ENCODE peak calls at places on chromosomes 6 and 20, in six cellular contexts. One of them, this sample, is unnamed.

GRCh38 chr20:2518558-2518957 is 9.8 kb upstream of the ZNF343 start:
- DNase-seq in endothelial cell of umbilical vein: no peak
- DNase-seq in H1: no peak
- DNase-seq in A549: no peak
- DNase-seq in WTC11: no peak
- DNase-seq in K562: no peak
- DNase-seq in this sample: no peak

GRCh38 chr6:20879526-20879925 is 345.3 kb downstream of the CDKAL1 start:
- DNase-seq in endothelial cell of umbilical vein: peak
- DNase-seq in H1: no peak
- DNase-seq in A549: no peak
- DNase-seq in WTC11: no peak
- DNase-seq in K562: no peak
- DNase-seq in this sample: peak

GRCh38 chr6:114389111-114389510 is 46.3 kb upstream of the HS3ST5 start:
- DNase-seq in endothelial cell of umbilical vein: no peak
- DNase-seq in H1: no peak
- DNase-seq in A549: no peak
- DNase-seq in WTC11: no peak
- DNase-seq in K562: no peak
- DNase-seq in this sample: no peak

GRCh38 chr6:73731285-73731684 is 35.3 kb downstream of the CD109 start:
- DNase-seq in endothelial cell of umbilical vein: no peak
- DNase-seq in H1: no peak
- DNase-seq in A549: no peak
- DNase-seq in WTC11: no peak
- DNase-seq in K562: no peak
- DNase-seq in this sample: no peak

GRCh38 chr20:4556781-4557180 is 164.9 kb upstream of the PRND start:
- DNase-seq in endothelial cell of umbilical vein: no peak
- DNase-seq in H1: no peak
- DNase-seq in A549: no peak
- DNase-seq in WTC11: no peak
- DNase-seq in K562: peak
- DNase-seq in this sample: no peak

GRCh38 chr6:2237001-2237400 is 8.4 kb downstream of the GMDS start:
- DNase-seq in endothelial cell of umbilical vein: peak
- DNase-seq in H1: no peak
- DNase-seq in A549: no peak
- DNase-seq in WTC11: no peak
- DNase-seq in K562: no peak
- DNase-seq in this sample: no peak

GRCh38 chr6:143743256-143744166 is 65.7 kb downstream of the PHACTR2 start:
- DNase-seq in endothelial cell of umbilical vein: no peak
- DNase-seq in H1: no peak
- DNase-seq in A549: no peak
- DNase-seq in WTC11: no peak
- DNase-seq in K562: no peak
- DNase-seq in this sample: peak

GRCh38 chr20:37239026-37239451 is 22.6 kb downstream of the GHRH start:
- DNase-seq in endothelial cell of umbilical vein: no peak
- DNase-seq in H1: no peak
- DNase-seq in A549: no peak
- DNase-seq in WTC11: no peak
- DNase-seq in K562: no peak
- DNase-seq in this sample: no peak

GRCh38 chr20:3213226-3213625 is 3.9 kb downstream of the ITPA start:
- DNase-seq in endothelial cell of umbilical vein: no peak
- DNase-seq in H1: no peak
- DNase-seq in A549: no peak
- DNase-seq in WTC11: no peak
- DNase-seq in K562: no peak
- DNase-seq in this sample: no peak

GRCh38 chr6:116564921-116565872 is 6.1 kb upstream of the RWDD1 start:
- DNase-seq in endothelial cell of umbilical vein: peak
- DNase-seq in H1: no peak
- DNase-seq in A549: no peak
- DNase-seq in WTC11: no peak
- DNase-seq in K562: no peak
- DNase-seq in this sample: no peak

GRCh38 chr6:11609324-11610071 is 71.9 kb downstream of the TMEM170B start:
- DNase-seq in endothelial cell of umbilical vein: peak
- DNase-seq in H1: peak
- DNase-seq in A549: peak
- DNase-seq in WTC11: no peak
- DNase-seq in K562: no peak
- DNase-seq in this sample: no peak

GRCh38 chr6:132780770-132781371 is 17.6 kb downstream of the SLC18B1 start:
- DNase-seq in endothelial cell of umbilical vein: no peak
- DNase-seq in H1: no peak
- DNase-seq in A549: no peak
- DNase-seq in WTC11: no peak
- DNase-seq in K562: no peak
- DNase-seq in this sample: peak

GRCh38 chr6:163419413-163420314 is 5.1 kb downstream of the QKI start:
- DNase-seq in endothelial cell of umbilical vein: peak
- DNase-seq in H1: no peak
- DNase-seq in A549: no peak
- DNase-seq in WTC11: no peak
- DNase-seq in K562: no peak
- DNase-seq in this sample: no peak

GRCh38 chr6:146874278-146875018 is 275.7 kb downstream of the ADGB start:
- DNase-seq in endothelial cell of umbilical vein: no peak
- DNase-seq in H1: no peak
- DNase-seq in A549: no peak
- DNase-seq in WTC11: no peak
- DNase-seq in K562: no peak
- DNase-seq in this sample: no peak

GRCh38 chr6:121430514-121431460 is 4.7 kb upstream of the GJA1 start:
- DNase-seq in endothelial cell of umbilical vein: peak
- DNase-seq in H1: no peak
- DNase-seq in A549: peak
- DNase-seq in WTC11: no peak
- DNase-seq in K562: no peak
- DNase-seq in this sample: peak

GRCh38 chr6:15033850-15034203 is 212.0 kb upstream of the JARID2 start:
- DNase-seq in endothelial cell of umbilical vein: no peak
- DNase-seq in H1: no peak
- DNase-seq in A549: no peak
- DNase-seq in WTC11: no peak
- DNase-seq in K562: no peak
- DNase-seq in this sample: no peak

GRCh38 chr6:76441850-76442249 is 369.4 kb upstream of the IMPG1 start:
- DNase-seq in endothelial cell of umbilical vein: no peak
- DNase-seq in H1: no peak
- DNase-seq in A549: no peak
- DNase-seq in WTC11: peak
- DNase-seq in K562: no peak
- DNase-seq in this sample: no peak

GRCh38 chr6:120211955-120212792 is 862.6 kb upstream of the MAN1A1 start:
- DNase-seq in endothelial cell of umbilical vein: no peak
- DNase-seq in H1: no peak
- DNase-seq in A549: no peak
- DNase-seq in WTC11: no peak
- DNase-seq in K562: no peak
- DNase-seq in this sample: peak

GRCh38 chr6:44036699-44037101 is 90.6 kb downstream of the MRPL14 start:
- DNase-seq in endothelial cell of umbilical vein: no peak
- DNase-seq in H1: no peak
- DNase-seq in A549: no peak
- DNase-seq in WTC11: no peak
- DNase-seq in K562: no peak
- DNase-seq in this sample: peak

GRCh38 chr6:90297124-90297865 is 652 bp upstream of the BACH2 start:
- DNase-seq in endothelial cell of umbilical vein: no peak
- DNase-seq in H1: no peak
- DNase-seq in A549: no peak
- DNase-seq in WTC11: no peak
- DNase-seq in K562: no peak
- DNase-seq in this sample: no peak

GRCh38 chr6:20448828-20449227 is 47.1 kb downstream of the E2F3 start:
- DNase-seq in endothelial cell of umbilical vein: no peak
- DNase-seq in H1: no peak
- DNase-seq in A549: no peak
- DNase-seq in WTC11: no peak
- DNase-seq in K562: no peak
- DNase-seq in this sample: peak

GRCh38 chr6:73109659-73110058 is 115.6 kb downstream of the KHDC1L start:
- DNase-seq in endothelial cell of umbilical vein: peak
- DNase-seq in H1: no peak
- DNase-seq in A549: no peak
- DNase-seq in WTC11: no peak
- DNase-seq in K562: no peak
- DNase-seq in this sample: no peak

GRCh38 chr6:134186355-134186754 is 131.6 kb downstream of the SGK1 start:
- DNase-seq in endothelial cell of umbilical vein: no peak
- DNase-seq in H1: no peak
- DNase-seq in A549: no peak
- DNase-seq in WTC11: no peak
- DNase-seq in K562: no peak
- DNase-seq in this sample: no peak

GRCh38 chr20:62266340-62266739 is 28.0 kb downstream of the OSBPL2 start:
- DNase-seq in endothelial cell of umbilical vein: no peak
- DNase-seq in H1: no peak
- DNase-seq in A549: no peak
- DNase-seq in WTC11: no peak
- DNase-seq in K562: peak
- DNase-seq in this sample: peak

GRCh38 chr6:30340589-30341054 is 4.3 kb upstream of the RPP21 start:
- DNase-seq in endothelial cell of umbilical vein: no peak
- DNase-seq in H1: no peak
- DNase-seq in A549: no peak
- DNase-seq in WTC11: no peak
- DNase-seq in K562: peak
- DNase-seq in this sample: no peak

GRCh38 chr20:768426-768978 is at the start of gene SLC52A3:
- DNase-seq in endothelial cell of umbilical vein: no peak
- DNase-seq in H1: peak
- DNase-seq in A549: peak
- DNase-seq in WTC11: peak
- DNase-seq in K562: peak
- DNase-seq in this sample: peak

DNA sequence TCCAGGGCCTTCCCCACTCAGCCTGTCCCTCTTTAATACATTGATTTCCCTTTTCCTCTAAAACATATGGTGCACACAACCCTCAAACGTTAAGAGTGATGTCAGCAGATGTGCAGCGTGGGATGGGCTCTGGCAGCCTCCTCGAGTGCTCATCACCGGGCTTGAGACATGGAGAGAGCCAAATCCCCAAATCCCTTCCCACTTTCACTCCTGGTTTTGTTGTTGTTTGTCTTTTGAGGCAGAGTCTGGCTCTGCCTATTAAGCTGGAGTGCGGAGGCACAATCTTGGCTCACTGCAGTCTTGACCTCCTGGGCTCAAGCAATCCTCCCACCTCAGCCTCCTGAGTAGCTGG is 5.8 kb upstream of the PLTP start:
- DNase-seq in endothelial cell of umbilical vein: no peak
- DNase-seq in H1: no peak
- DNase-seq in A549: no peak
- DNase-seq in WTC11: no peak
- DNase-seq in K562: no peak
- DNase-seq in this sample: no peak
- TF ChIP-seq JUN in endothelial cell of umbilical vein: no peak
- TF ChIP-seq JUN in H1: no peak
- TF ChIP-seq JUN in A549: no peak
- TF ChIP-seq JUN in WTC11: no peak
- TF ChIP-seq JUN in K562: no peak
- TF ChIP-seq JUN in this sample: no peak

GRCh38 chr6:138643210-138643609 is 130.4 kb upstream of the CCDC28A start:
- DNase-seq in endothelial cell of umbilical vein: no peak
- DNase-seq in H1: no peak
- DNase-seq in A549: no peak
- DNase-seq in WTC11: no peak
- DNase-seq in K562: no peak
- DNase-seq in this sample: peak
- TF ChIP-seq JUN in endothelial cell of umbilical vein: no peak
- TF ChIP-seq JUN in H1: no peak
- TF ChIP-seq JUN in A549: no peak
- TF ChIP-seq JUN in WTC11: no peak
- TF ChIP-seq JUN in K562: no peak
- TF ChIP-seq JUN in this sample: no peak

DNA sequence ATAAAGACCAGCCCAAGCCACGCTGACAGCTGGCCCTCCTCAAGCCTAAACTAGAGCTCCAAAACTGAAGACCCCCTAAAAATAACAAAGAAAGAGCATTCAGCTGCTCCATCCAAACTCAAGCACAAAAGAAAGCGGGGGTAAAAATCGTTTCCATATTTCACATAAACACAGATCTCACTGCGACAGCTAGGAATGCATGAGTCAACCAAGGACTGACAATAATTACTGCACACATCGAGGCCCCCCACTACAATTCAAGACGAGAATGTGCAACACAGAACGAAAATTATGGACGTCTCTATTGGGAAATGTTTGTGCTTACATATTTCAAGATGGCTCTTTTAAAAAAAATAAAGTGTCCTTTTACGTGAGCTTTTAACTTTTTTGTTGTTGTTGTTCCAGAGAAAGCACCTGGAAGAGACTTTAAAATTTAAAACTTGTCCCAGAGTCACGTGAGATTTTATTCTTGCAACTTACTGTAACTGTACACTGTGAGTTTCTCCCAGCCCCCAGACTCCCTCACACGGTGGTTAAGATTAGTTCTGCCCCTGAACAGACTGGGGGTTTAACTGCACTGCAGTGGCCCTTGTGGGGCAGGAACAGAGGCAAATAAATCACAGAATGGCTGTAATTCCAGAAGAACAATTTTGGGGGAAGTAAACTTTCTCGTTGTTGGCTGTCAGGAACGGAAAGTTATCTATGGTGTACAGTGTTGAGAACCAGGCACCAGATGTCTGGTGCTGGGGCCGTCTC is 30.9 kb downstream of the CNKSR3 start:
- DNase-seq in endothelial cell of umbilical vein: peak
- DNase-seq in H1: no peak
- DNase-seq in A549: no peak
- DNase-seq in WTC11: no peak
- DNase-seq in K562: peak
- DNase-seq in this sample: no peak
- TF ChIP-seq JUN in endothelial cell of umbilical vein: no peak
- TF ChIP-seq JUN in H1: no peak
- TF ChIP-seq JUN in A549: no peak
- TF ChIP-seq JUN in WTC11: no peak
- TF ChIP-seq JUN in K562: no peak
- TF ChIP-seq JUN in this sample: no peak

GRCh38 chr6:100923481-100923880 is 42.4 kb upstream of the ASCC3 start:
- DNase-seq in endothelial cell of umbilical vein: no peak
- DNase-seq in H1: no peak
- DNase-seq in A549: no peak
- DNase-seq in WTC11: no peak
- DNase-seq in K562: no peak
- DNase-seq in this sample: no peak

GRCh38 chr6:100920028-100920427 is 38.9 kb upstream of the ASCC3 start:
- DNase-seq in endothelial cell of umbilical vein: no peak
- DNase-seq in H1: no peak
- DNase-seq in A549: no peak
- DNase-seq in WTC11: no peak
- DNase-seq in K562: no peak
- DNase-seq in this sample: no peak

GRCh38 chr6:100925756-100926155 is 44.6 kb upstream of the ASCC3 start:
- DNase-seq in endothelial cell of umbilical vein: no peak
- DNase-seq in H1: no peak
- DNase-seq in A549: no peak
- DNase-seq in WTC11: no peak
- DNase-seq in K562: no peak
- DNase-seq in this sample: no peak

GRCh38 chr6:100924574-100924973 is 43.4 kb upstream of the ASCC3 start:
- DNase-seq in endothelial cell of umbilical vein: no peak
- DNase-seq in H1: no peak
- DNase-seq in A549: no peak
- DNase-seq in WTC11: no peak
- DNase-seq in K562: no peak
- DNase-seq in this sample: no peak
- TF ChIP-seq JUN in endothelial cell of umbilical vein: no peak
- TF ChIP-seq JUN in H1: no peak
- TF ChIP-seq JUN in A549: no peak
- TF ChIP-seq JUN in WTC11: no peak
- TF ChIP-seq JUN in K562: no peak
- TF ChIP-seq JUN in this sample: no peak

This sample was measured in HepG2.